ENCODE peak calls at places on chromosome 16, in five cellular contexts. G, X, M, B and H are unnamed samples.

GRCh38 chr16:28038401-28038800 is 25.1 kb downstream of the GSG1L start:
- DNase-seq in X (no peak), M (no peak), G (no peak), B (no peak), H (no peak)

GRCh38 chr16:86050591-86051375 is 151.8 kb downstream of the IRF8 start:
- DNase-seq in G (no peak), X (no peak), M (no peak), B (no peak), H (no peak)

GRCh38 chr16:25051446-25052160 is 36.4 kb upstream of the ARHGAP17 start:
- DNase-seq in M (no peak), X (no peak), B (no peak), G (peak), H (no peak)

GRCh38 chr16:52251495-52251894 is 295.4 kb downstream of the TOX3 start:
- DNase-seq in G (no peak), M (peak), X (no peak), B (no peak), H (no peak)

GRCh38 chr16:57680842-57681241 is 12.7 kb downstream of the ADGRG3 start:
- DNase-seq in X (no peak), M (no peak), B (no peak), G (no peak), H (no peak)

GRCh38 chr16:8543258-8543657 is 47.1 kb downstream of the TMEM114 start:
- DNase-seq in X (no peak), G (no peak), M (no peak), B (no peak), H (no peak)

GRCh38 chr16:15650698-15651161 is 685 bp downstream of the NDE1 start:
- DNase-seq in X (peak), B (no peak), M (no peak), G (peak), H (peak)

GRCh38 chr16:13012591-13012990 is 111.2 kb downstream of the SHISA9 start:
- DNase-seq in M (no peak), X (no peak), B (no peak), G (no peak), H (no peak)

GRCh38 chr16:87849419-87850008 is 19.8 kb downstream of the SLC7A5 start:
- DNase-seq in G (no peak), M (no peak), X (no peak), B (peak), H (no peak)

GRCh38 chr16:83095926-83096692 is 469.3 kb downstream of the CDH13 start:
- DNase-seq in M (no peak), X (no peak), G (peak), B (no peak), H (no peak)

GRCh38 chr16:27326738-27327585 is 13.2 kb downstream of the IL4R start:
- DNase-seq in X (no peak), B (peak), G (peak), M (no peak), H (peak)